ENCODE peak calls at places on chromosomes 3 and 15, in four cellular contexts. N is lower leg skin; Z is CD4-positive, alpha-beta T cell; T is progenitor cell of endocrine pancreas. Q is an unnamed sample.

GRCh38 chr15:32718082-32718821 is 448 bp downstream of the GREM1 start:
- DNase-seq in N (no peak), Z (no peak), T (no peak), Q (peak)

GRCh38 chr3:163951397-163951987 is 1126.8 kb downstream of the SI start:
- DNase-seq in N (no peak), Z (no peak), T (no peak), Q (no peak)

GRCh38 chr15:90388462-90389182 is 580 bp downstream of the IQGAP1 start:
- DNase-seq in N (peak), Z (peak), T (peak), Q (peak)

GRCh38 chr3:130378677-130379191 is 33.3 kb downstream of the COL6A5 start:
- DNase-seq in N (no peak), Z (no peak), T (no peak), Q (no peak)

GRCh38 chr3:196317702-196318467 is at the start of gene DYNLT2B:
- DNase-seq in N (peak), Z (peak), T (peak), Q (peak)

GRCh38 chr3:115836944-115837343 is 213.6 kb downstream of the GAP43 start:
- DNase-seq in N (no peak), Z (no peak), T (no peak), Q (no peak)

GRCh38 chr3:55556622-55557531 is 69.8 kb upstream of the WNT5A start:
- DNase-seq in N (no peak), Z (no peak), T (no peak), Q (no peak)

GRCh38 chr3:188776447-188776846 is 395.3 kb upstream of the TPRG1 start:
- DNase-seq in N (no peak), Z (no peak), T (no peak), Q (no peak)

GRCh38 chr3:42960282-42960681 is 18.8 kb upstream of the GASK1A start:
- DNase-seq in N (no peak), Z (no peak), T (no peak), Q (peak)

GRCh38 chr3:69012836-69013255 is 638 bp downstream of the EOGT start:
- DNase-seq in N (peak), Z (no peak), T (peak), Q (peak)

GRCh38 chr3:48400824-48401433 is 28.9 kb downstream of the FBXW12 start:
- DNase-seq in N (peak), Z (peak), T (no peak), Q (peak)

GRCh38 chr15:50977157-50977556 is 68.7 kb downstream of the AP4E1 start:
- DNase-seq in N (no peak), Z (no peak), T (no peak), Q (no peak)

GRCh38 chr3:119569156-119569555 is 9.7 kb upstream of the CD80 start:
- DNase-seq in N (no peak), Z (no peak), T (no peak), Q (no peak)

GRCh38 chr3:69741057-69741830 is 2.0 kb downstream of the MITF start:
- DNase-seq in N (no peak), Z (no peak), T (no peak), Q (no peak)

GRCh38 chr15:55627730-55628368 is 39.7 kb upstream of the PYGO1 start:
- DNase-seq in N (peak), Z (no peak), T (no peak), Q (no peak)

GRCh38 chr3:46186856-46187700 is 21.0 kb downstream of the CCR1 start:
- DNase-seq in N (no peak), Z (no peak), T (no peak), Q (no peak)

GRCh38 chr3:86180696-86181095 is 810.3 kb downstream of the VGLL3 start:
- DNase-seq in N (no peak), Z (no peak), T (no peak), Q (no peak)

GRCh38 chr3:139104062-139104461 is 59.4 kb upstream of the PRR23C start:
- DNase-seq in N (no peak), Z (no peak), T (no peak), Q (no peak)

GRCh38 chr3:183132409-183132808 is 30.1 kb downstream of the LAMP3 start:
- DNase-seq in N (peak), Z (no peak), T (no peak), Q (no peak)

GRCh38 chr15:38127306-38127731 is 125.3 kb upstream of the SPRED1 start:
- DNase-seq in N (no peak), Z (no peak), T (no peak), Q (no peak)

GRCh38 chr15:33581032-33581431 is 270.3 kb downstream of the RYR3 start:
- DNase-seq in N (no peak), Z (no peak), T (no peak), Q (no peak)

GRCh38 chr15:40010681-40011080 is 28.3 kb downstream of the SRP14 start:
- DNase-seq in N (no peak), Z (no peak), T (no peak), Q (no peak)

GRCh38 chr3:40837300-40837699 is 312.5 kb downstream of the ZNF621 start:
- DNase-seq in N (no peak), Z (no peak), T (no peak), Q (no peak)

GRCh38 chr15:75720787-75721461 is 8.3 kb upstream of the CSPG4 start:
- DNase-seq in N (no peak), Z (no peak), T (no peak), Q (no peak)

GRCh38 chr3:48273594-48274211 is 32.8 kb downstream of the ZNF589 start:
- DNase-seq in N (peak), Z (peak), T (peak), Q (peak)

GRCh38 chr15:94858011-94858410 is 626.6 kb downstream of the MCTP2 start:
- DNase-seq in N (no peak), Z (no peak), T (no peak), Q (no peak)

GRCh38 chr3:39398700-39399099 is 7.8 kb upstream of the RPSA start:
- DNase-seq in N (no peak), Z (no peak), T (no peak), Q (no peak)
- TF ChIP-seq CTCF in N (no peak), Z (no peak), T (no peak), Q (no peak)

GRCh38 chr3:44019736-44020135 is 221.9 kb upstream of the TOPAZ1 start:
- DNase-seq in N (no peak), Z (no peak), T (no peak), Q (no peak)

GRCh38 chr3:44026224-44026865 is 215.3 kb upstream of the TOPAZ1 start:
- DNase-seq in N (no peak), Z (no peak), T (no peak), Q (no peak)

GRCh38 chr3:44021646-44022594 is 219.8 kb upstream of the TOPAZ1 start:
- DNase-seq in N (no peak), Z (no peak), T (no peak), Q (peak)

GRCh38 chr3:44020178-44020577 is 221.5 kb upstream of the TOPAZ1 start:
- DNase-seq in N (no peak), Z (no peak), T (no peak), Q (no peak)

GRCh38 chr3:44024194-44024593 is 217.5 kb upstream of the TOPAZ1 start:
- DNase-seq in N (no peak), Z (no peak), T (no peak), Q (no peak)
- TF ChIP-seq CTCF in N (no peak), Z (no peak), T (no peak), Q (no peak)

GRCh38 chr15:72402726-72403125 is 4.6 kb downstream of the TMEM202 start:
- DNase-seq in N (no peak), Z (no peak), T (no peak), Q (no peak)

GRCh38 chr15:72398189-72398588 is at the start of gene TMEM202:
- DNase-seq in N (no peak), Z (no peak), T (no peak), Q (no peak)

GRCh38 chr15:72397780-72398179 is 325 bp upstream of the TMEM202 start:
- DNase-seq in N (no peak), Z (no peak), T (no peak), Q (no peak)

GRCh38 chr15:72404356-72404755 is 6.3 kb downstream of the TMEM202 start:
- DNase-seq in N (no peak), Z (no peak), T (no peak), Q (no peak)

GRCh38 chr15:72398648-72399047 is 543 bp downstream of the TMEM202 start:
- DNase-seq in N (no peak), Z (no peak), T (no peak), Q (no peak)
- TF ChIP-seq CTCF in N (no peak), Z (no peak), T (no peak), Q (no peak)

DNA sequence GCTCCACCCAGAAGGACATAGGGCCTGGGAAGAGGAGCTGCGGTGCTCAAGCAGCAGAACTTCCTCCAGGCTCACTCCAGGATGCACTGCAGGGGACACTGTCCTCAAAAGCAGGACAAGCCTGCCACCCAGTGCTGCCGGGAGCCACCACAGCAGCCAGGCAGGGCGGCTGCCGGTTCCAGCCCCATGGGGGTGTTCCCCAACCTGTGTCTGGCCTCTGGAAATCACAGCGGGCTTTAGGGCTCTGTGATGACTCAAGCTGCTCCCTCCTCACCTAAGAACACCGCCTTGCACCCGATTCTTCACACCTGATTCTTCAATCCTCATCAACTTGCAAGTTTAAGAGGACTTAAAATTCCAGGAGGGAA is 71.9 kb upstream of the SLC6A11 start:
- DNase-seq in N (no peak), Z (no peak), T (no peak), Q (peak)
- TF ChIP-seq CTCF in N (no peak), Z (no peak), T (peak), Q (no peak)

DNA sequence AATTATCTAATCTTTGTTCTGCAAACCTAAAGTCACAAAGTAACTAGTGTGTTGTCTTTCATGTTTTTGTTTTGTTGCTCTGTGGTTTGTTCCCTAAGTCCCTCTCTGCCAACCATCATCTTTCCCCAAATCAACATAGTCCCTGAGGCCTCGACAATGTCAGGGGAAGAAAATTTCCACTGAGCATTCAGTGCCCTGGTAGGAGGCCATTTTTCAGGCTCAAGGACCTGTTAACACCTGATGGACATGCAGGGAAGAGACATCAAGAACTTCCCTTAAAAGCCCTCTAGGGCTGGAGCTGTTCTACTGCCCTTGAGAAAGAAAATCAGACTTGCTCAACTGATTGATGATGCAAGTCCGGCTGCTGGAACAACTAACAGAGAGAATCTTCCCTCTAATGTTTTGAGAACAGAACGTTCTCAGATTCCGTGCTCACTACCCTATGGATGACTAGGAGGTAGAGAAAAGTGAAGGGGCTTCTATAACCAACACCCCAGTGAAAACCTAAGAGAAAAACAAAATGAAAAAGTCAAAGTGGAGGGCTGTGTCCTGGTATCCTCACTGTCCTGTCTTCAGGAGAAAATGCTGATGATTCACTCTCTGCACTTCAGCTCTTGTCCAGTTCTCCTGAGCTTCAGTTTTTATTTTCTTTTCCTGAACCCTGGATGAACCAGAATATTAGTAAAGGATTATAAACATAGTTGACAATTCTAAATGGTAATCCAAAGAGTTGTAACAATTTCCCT is 373.1 kb downstream of the FOXP1 start:
- DNase-seq in N (no peak), Z (no peak), T (no peak), Q (no peak)
- TF ChIP-seq CTCF in N (no peak), Z (no peak), T (no peak), Q (no peak)

GRCh38 chr3:57068437-57069089 is 8.1 kb downstream of the SPATA12 start:
- DNase-seq in N (peak), Z (no peak), T (no peak), Q (peak)

GRCh38 chr3:57064615-57065014 is 4.2 kb downstream of the SPATA12 start:
- DNase-seq in N (no peak), Z (no peak), T (no peak), Q (no peak)

GRCh38 chr3:57066471-57066870 is 6.0 kb downstream of the SPATA12 start:
- DNase-seq in N (no peak), Z (no peak), T (no peak), Q (no peak)

GRCh38 chr3:57063027-57063426 is 2.6 kb downstream of the SPATA12 start:
- DNase-seq in N (no peak), Z (no peak), T (no peak), Q (no peak)

DNA sequence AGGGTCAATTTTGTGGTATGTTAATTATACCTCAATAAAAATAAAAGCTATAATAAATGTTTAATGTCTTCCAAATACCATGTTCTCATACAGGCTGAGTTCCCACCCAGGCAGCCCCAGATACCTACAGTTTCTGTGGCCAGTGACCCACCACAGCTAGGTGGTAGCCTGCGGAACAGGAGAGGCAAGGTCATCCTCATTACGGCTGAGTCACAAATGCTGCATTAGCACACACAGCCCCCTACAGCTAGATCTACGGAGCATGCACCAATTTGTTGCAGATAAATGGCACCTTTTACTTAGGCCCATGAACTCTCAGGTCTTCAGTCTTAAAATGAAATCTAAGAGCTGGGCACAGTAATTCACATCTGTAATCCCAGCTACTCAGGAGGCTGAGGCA is 5.1 kb downstream of the SPATA12 start:
- DNase-seq in N (no peak), Z (no peak), T (no peak), Q (no peak)
- TF ChIP-seq CTCF in N (no peak), Z (no peak), T (no peak), Q (no peak)

GRCh38 chr3:73623996-73624362 is 762 bp downstream of the PDZRN3 start:
- DNase-seq in N (no peak), Z (no peak), T (peak), Q (peak)
- TF ChIP-seq CTCF in N (no peak), Z (no peak), T (peak), Q (peak)